ENCODE peak calls at places on chromosomes 6 and 20, in four cellular contexts. G is T-helper 2 cell, M is astrocyte of the hippocampus, V is IMR-90. O is an unnamed sample.

GRCh38 chr6:85669735-85670194 is 27.1 kb upstream of the SYNCRIP start:
- DNase-seq in G (peak; percentile 95), M (no peak), V (peak; percentile 68), O (peak; percentile 56)

GRCh38 chr6:434051-434705 is 42.6 kb downstream of the IRF4 start:
- DNase-seq in G (no peak), M (no peak), V (no peak), O (no peak)

GRCh38 chr6:6730831-6731230 is 142.3 kb downstream of the LY86 start:
- DNase-seq in G (no peak), M (peak; percentile 94), V (peak; percentile 94), O (peak; percentile 62)

GRCh38 chr6:101847690-101848089 is 454.2 kb downstream of the GRIK2 start:
- DNase-seq in G (no peak), M (no peak), V (no peak), O (no peak)

GRCh38 chr6:129055796-129056195 is 172.9 kb downstream of the LAMA2 start:
- DNase-seq in G (no peak), M (peak; percentile 7), V (no peak), O (no peak)

GRCh38 chr20:24782221-24782620 is 166.8 kb upstream of the CST7 start:
- DNase-seq in G (no peak), M (no peak), V (no peak), O (no peak)

GRCh38 chr6:135311446-135312200 is 130.5 kb downstream of the MYB start:
- DNase-seq in G (no peak), M (no peak), V (no peak), O (no peak)

GRCh38 chr6:133983099-133983939 is 30.3 kb downstream of the TBPL1 start:
- DNase-seq in G (peak; percentile 85), M (no peak), V (peak; percentile 53), O (peak; percentile 80)

GRCh38 chr6:97885844-97886243 is 602.8 kb upstream of the MMS22L start:
- DNase-seq in G (no peak), M (no peak), V (no peak), O (no peak)

GRCh38 chr20:62921119-62921687 is 5.1 kb downstream of the DIDO1 start:
- DNase-seq in G (peak; percentile 75), M (peak; percentile 78), V (peak; percentile 53), O (peak; percentile 83)

GRCh38 chr6:21808551-21809181 is 215.1 kb downstream of the SOX4 start:
- DNase-seq in G (no peak), M (peak; percentile 24), V (no peak), O (peak; percentile 87)

GRCh38 chr6:160462116-160462515 is 113.9 kb downstream of the SLC22A3 start:
- DNase-seq in G (no peak), M (no peak), V (no peak), O (no peak)

GRCh38 chr6:29967379-29968010 is 25.2 kb downstream of the HLA-A start:
- DNase-seq in G (peak; percentile 49), M (no peak), V (no peak), O (peak; percentile 21)

GRCh38 chr6:156160007-156160787 is 617.0 kb upstream of the ARID1B start:
- DNase-seq in G (no peak), M (no peak), V (no peak), O (no peak)

GRCh38 chr6:16623029-16623653 is 138.1 kb downstream of the ATXN1 start:
- DNase-seq in G (no peak), M (peak; percentile 24), V (peak; percentile 60), O (peak; percentile 11)

GRCh38 chr6:105810105-105810921 is 275.8 kb upstream of the PRDM1 start:
- DNase-seq in G (peak; percentile 97), M (peak; percentile 69), V (peak; percentile 91), O (peak; percentile 87)

GRCh38 chr6:137233561-137234504 is 14.6 kb upstream of the IFNGR1 start:
- DNase-seq in G (no peak), M (peak; percentile 71), V (peak; percentile 91), O (peak; percentile 88)

GRCh38 chr6:38131527-38131965 is 312.0 kb downstream of the ZFAND3 start:
- DNase-seq in G (no peak), M (peak; percentile 97), V (peak; percentile 99), O (peak; percentile 94)

GRCh38 chr6:119514355-119514754 is 164.8 kb upstream of the MAN1A1 start:
- DNase-seq in G (no peak), M (no peak), V (no peak), O (no peak)

GRCh38 chr6:78483546-78483945 is 383.8 kb upstream of the IRAK1BP1 start:
- DNase-seq in G (no peak), M (no peak), V (peak; percentile 35), O (no peak)

GRCh38 chr20:50744143-50744792 is 12.9 kb downstream of the PARD6B start:
- DNase-seq in G (no peak), M (peak; percentile 94), V (peak; percentile 88), O (peak; percentile 96)

GRCh38 chr20:58753929-58754551 is 61.4 kb downstream of the NPEPL1 start:
- DNase-seq in G (no peak), M (no peak), V (no peak), O (no peak)

GRCh38 chr6:33856655-33857054 is 52.9 kb upstream of the MLN start:
- DNase-seq in G (peak; percentile 96), M (no peak), V (no peak), O (no peak)

GRCh38 chr20:31945790-31946189 is 6.1 kb downstream of the PDRG1 start:
- DNase-seq in G (no peak), M (no peak), V (no peak), O (no peak)

GRCh38 chr6:106783631-106784566 is 154.5 kb downstream of the QRSL1 start:
- DNase-seq in G (no peak), M (peak; percentile 27), V (no peak), O (peak; percentile 24)

GRCh38 chr20:38222231-38222922 is 38.2 kb downstream of the KIAA1755 start:
- DNase-seq in G (peak; percentile 29), M (peak; percentile 74), V (peak; percentile 48), O (peak; percentile 60)

GRCh38 chr6:160081398-160081797 is 40.2 kb upstream of the SLC22A1 start:
- DNase-seq in G (no peak), M (no peak), V (no peak), O (no peak)

O was measured in mesenchymal stem cell.